ENCODE peak calls at places on chromosomes 12 and 14, in nine cellular contexts. I, M, F, D, X, L, G, Z and O are unnamed samples.

GRCh38 chr12:108587826-108588225 is 10.1 kb downstream of the TMEM119 start:
- DNase-seq in F (no peak), D (no peak), Z (no peak), G (peak), M (no peak), L (no peak), I (no peak), X (no peak), O (no peak)

GRCh38 chr12:70671698-70672097 is 34.5 kb upstream of the PTPRB start:
- DNase-seq in X (no peak), D (no peak), F (no peak), M (no peak), Z (no peak), L (no peak), G (no peak), I (no peak), O (no peak)

GRCh38 chr12:125418902-125419564 is 353.8 kb downstream of the AACS start:
- DNase-seq in L (no peak), X (no peak), G (no peak), M (no peak), D (no peak), F (peak), Z (no peak), I (no peak), O (peak)

GRCh38 chr12:9910716-9911421 is 21.3 kb downstream of the CLEC2A start:
- DNase-seq in G (no peak), X (no peak), F (no peak), D (no peak), M (no peak), L (no peak), Z (no peak), I (no peak), O (no peak)

GRCh38 chr14:104642540-104642868 is 37.9 kb upstream of the TMEM179 start:
- DNase-seq in Z (no peak), F (no peak), G (no peak), D (no peak), I (no peak), L (no peak), M (no peak), X (no peak), O (no peak)

GRCh38 chr12:52081263-52081733 is 1.8 kb downstream of the SMIM41 start:
- DNase-seq in F (peak), G (no peak), M (no peak), I (no peak), L (no peak), Z (no peak), X (no peak), D (no peak), O (peak)

GRCh38 chr12:53231859-53232640 is at the start of gene RARG:
- DNase-seq in L (peak), M (peak), G (no peak), D (peak), X (peak), I (peak), F (peak), Z (peak), O (no peak)

GRCh38 chr14:21626491-21627230 is 8.1 kb downstream of the OR10G2 start:
- DNase-seq in L (no peak), I (no peak), D (no peak), X (no peak), F (no peak), M (no peak), G (no peak), Z (peak), O (no peak)

GRCh38 chr12:81992461-81992860 is 233.3 kb upstream of the PPFIA2 start:
- DNase-seq in G (peak), M (no peak), F (no peak), X (peak), Z (no peak), D (peak), I (no peak), L (no peak), O (no peak)

GRCh38 chr12:124422142-124422569 is 127.3 kb downstream of the RFLNA start:
- DNase-seq in D (peak), I (peak), Z (no peak), M (peak), G (no peak), X (no peak), L (no peak), F (no peak), O (no peak)

GRCh38 chr14:32846821-32847220 is 91.9 kb upstream of the NPAS3 start:
- DNase-seq in Z (no peak), I (no peak), D (no peak), F (no peak), M (no peak), X (no peak), L (no peak), G (no peak), O (no peak)